ENCODE peak calls at places on chromosomes 16 and 17, in four cellular contexts. One of them, this sample, is unnamed. For H3K9me3, the result is how much of the 10 kb centered on the place peaks cover.

GRCh38 chr17:49931416-49931815 is 37.6 kb upstream of the DLX4 start:
- DNase-seq in HCT116: no peak
- DNase-seq in lower lobe of right lung: no peak
- DNase-seq in SK-N-MC: no peak
- DNase-seq in this sample: no peak

GRCh38 chr16:13606804-13607203 is 313.1 kb upstream of the ERCC4 start:
- DNase-seq in HCT116: no peak
- DNase-seq in lower lobe of right lung: no peak
- DNase-seq in SK-N-MC: no peak
- DNase-seq in this sample: no peak

GRCh38 chr17:38958326-38958725 is 8.9 kb downstream of the FBXO47 start:
- DNase-seq in lower lobe of right lung: no peak
- DNase-seq in HCT116: no peak
- DNase-seq in SK-N-MC: no peak
- DNase-seq in this sample: no peak

GRCh38 chr17:70105641-70106040 is 30.6 kb downstream of the KCNJ16 start:
- DNase-seq in lower lobe of right lung: no peak
- DNase-seq in HCT116: no peak
- DNase-seq in SK-N-MC: no peak
- DNase-seq in this sample: no peak

GRCh38 chr17:18859256-18859655 is 1.3 kb downstream of the PRPSAP2 start:
- DNase-seq in SK-N-MC: no peak
- DNase-seq in HCT116: no peak
- DNase-seq in lower lobe of right lung: no peak
- DNase-seq in this sample: no peak

GRCh38 chr17:79835470-79835899 is 3.8 kb downstream of the CBX4 start:
- DNase-seq in HCT116: no peak
- DNase-seq in lower lobe of right lung: peak
- DNase-seq in SK-N-MC: no peak
- DNase-seq in this sample: no peak

GRCh38 chr17:29291163-29291752 is 2.7 kb downstream of the NUFIP2 start:
- DNase-seq in lower lobe of right lung: no peak
- DNase-seq in HCT116: peak
- DNase-seq in SK-N-MC: peak
- DNase-seq in this sample: no peak

GRCh38 chr17:36992701-36993100 is 43.9 kb downstream of the AATF start:
- DNase-seq in lower lobe of right lung: no peak
- DNase-seq in HCT116: no peak
- DNase-seq in SK-N-MC: no peak
- DNase-seq in this sample: no peak

GRCh38 chr16:53598513-53599266 is 95.7 kb upstream of the AKTIP start:
- DNase-seq in SK-N-MC: no peak
- DNase-seq in lower lobe of right lung: no peak
- DNase-seq in HCT116: no peak
- DNase-seq in this sample: no peak

GRCh38 chr17:2125013-2125535 is 70.2 kb downstream of the HIC1 start:
- DNase-seq in HCT116: no peak
- DNase-seq in lower lobe of right lung: no peak
- DNase-seq in SK-N-MC: no peak
- DNase-seq in this sample: no peak

GRCh38 chr16:64417711-64418227 is 704.1 kb downstream of the CDH11 start:
- DNase-seq in lower lobe of right lung: no peak
- DNase-seq in HCT116: no peak
- DNase-seq in SK-N-MC: no peak
- DNase-seq in this sample: no peak

GRCh38 chr16:46689492-46690280 is at the start of gene ORC6:
- DNase-seq in SK-N-MC: no peak
- DNase-seq in HCT116: peak
- DNase-seq in lower lobe of right lung: peak
- DNase-seq in this sample: peak

GRCh38 chr16:48526958-48527331 is 83.0 kb downstream of the N4BP1 start:
- DNase-seq in lower lobe of right lung: no peak
- DNase-seq in SK-N-MC: no peak
- DNase-seq in HCT116: no peak
- DNase-seq in this sample: no peak

GRCh38 chr16:72856797-72857196 is 191.1 kb downstream of the ZFHX3 start:
- DNase-seq in HCT116: no peak
- DNase-seq in SK-N-MC: no peak
- DNase-seq in lower lobe of right lung: no peak
- DNase-seq in this sample: no peak

GRCh38 chr16:66422366-66422765 is 4.7 kb upstream of the BEAN1 start:
- DNase-seq in lower lobe of right lung: no peak
- DNase-seq in HCT116: no peak
- DNase-seq in SK-N-MC: no peak
- DNase-seq in this sample: no peak

GRCh38 chr17:35088647-35088910 is 25.1 kb upstream of the RFFL start:
- DNase-seq in SK-N-MC: no peak
- DNase-seq in lower lobe of right lung: peak
- DNase-seq in HCT116: peak
- DNase-seq in this sample: no peak

GRCh38 chr17:64635647-64636305 is 26.3 kb downstream of the SMURF2 start:
- DNase-seq in SK-N-MC: no peak
- DNase-seq in lower lobe of right lung: no peak
- DNase-seq in HCT116: no peak
- DNase-seq in this sample: no peak

GRCh38 chr16:89565256-89565505 is 4.7 kb downstream of the RPL13 start:
- DNase-seq in lower lobe of right lung: no peak
- DNase-seq in SK-N-MC: no peak
- DNase-seq in HCT116: no peak
- DNase-seq in this sample: no peak

GRCh38 chr17:67431210-67432015 is 54.3 kb downstream of the PITPNC1 start:
- DNase-seq in lower lobe of right lung: no peak
- DNase-seq in HCT116: peak
- DNase-seq in SK-N-MC: no peak
- DNase-seq in this sample: no peak

GRCh38 chr17:76740329-76741118 is 2.6 kb downstream of the MFSD11 start:
- DNase-seq in lower lobe of right lung: no peak
- DNase-seq in HCT116: no peak
- DNase-seq in SK-N-MC: no peak
- DNase-seq in this sample: no peak

GRCh38 chr17:50268632-50269287 is 5.5 kb upstream of the TMEM92 start:
- DNase-seq in HCT116: no peak
- DNase-seq in lower lobe of right lung: peak
- DNase-seq in SK-N-MC: no peak
- DNase-seq in this sample: peak

GRCh38 chr16:10037771-10038170 is 144.5 kb downstream of the GRIN2A start:
- DNase-seq in SK-N-MC: no peak
- DNase-seq in lower lobe of right lung: no peak
- DNase-seq in HCT116: no peak
- DNase-seq in this sample: no peak

GRCh38 chr16:55494994-55495421 is 13.9 kb upstream of the LPCAT2 start:
- DNase-seq in HCT116: no peak
- DNase-seq in SK-N-MC: no peak
- DNase-seq in lower lobe of right lung: no peak
- DNase-seq in this sample: no peak

GRCh38 chr16:89599451-89599858 is 14.0 kb upstream of the DPEP1 start:
- DNase-seq in lower lobe of right lung: no peak
- DNase-seq in SK-N-MC: no peak
- DNase-seq in HCT116: peak
- DNase-seq in this sample: no peak

GRCh38 chr16:81469710-81470481 is 25.3 kb downstream of the CMIP start:
- DNase-seq in HCT116: no peak
- DNase-seq in SK-N-MC: no peak
- DNase-seq in lower lobe of right lung: peak
- DNase-seq in this sample: peak

GRCh38 chr16:85360323-85361277 is 248.3 kb upstream of the CIBAR2 start:
- DNase-seq in SK-N-MC: no peak
- DNase-seq in HCT116: no peak
- DNase-seq in lower lobe of right lung: peak
- DNase-seq in this sample: no peak

GRCh38 chr16:50025544-50025931 is 513 bp downstream of the CNEP1R1 start:
- DNase-seq in HCT116: no peak
- DNase-seq in lower lobe of right lung: no peak
- DNase-seq in SK-N-MC: no peak
- DNase-seq in this sample: no peak

GRCh38 chr16:66467611-66468010 is 40.5 kb downstream of the BEAN1 start:
- DNase-seq in SK-N-MC: no peak
- DNase-seq in lower lobe of right lung: no peak
- DNase-seq in HCT116: no peak
- DNase-seq in this sample: no peak

GRCh38 chr16:58628845-58629680 is 563 bp downstream of the CNOT1 start:
- DNase-seq in lower lobe of right lung: peak
- DNase-seq in HCT116: no peak
- DNase-seq in SK-N-MC: no peak
- DNase-seq in this sample: peak

GRCh38 chr17:64326420-64327054 is 63.5 kb upstream of the TEX2 start:
- DNase-seq in lower lobe of right lung: peak
- DNase-seq in HCT116: no peak
- DNase-seq in SK-N-MC: no peak
- DNase-seq in this sample: peak

GRCh38 chr16:58459344-58460218 is 40.4 kb upstream of the NDRG4 start:
- DNase-seq in lower lobe of right lung: no peak
- DNase-seq in SK-N-MC: no peak
- DNase-seq in HCT116: peak
- DNase-seq in this sample: no peak

GRCh38 chr17:33732116-33732515 is 439.0 kb upstream of the ASIC2 start:
- DNase-seq in SK-N-MC: no peak
- DNase-seq in lower lobe of right lung: no peak
- DNase-seq in HCT116: no peak
- DNase-seq in this sample: no peak

GRCh38 chr16:68563631-68564366 is 24.7 kb downstream of the ZFP90 start:
- DNase-seq in lower lobe of right lung: no peak
- DNase-seq in SK-N-MC: no peak
- DNase-seq in HCT116: no peak
- DNase-seq in this sample: no peak

DNA sequence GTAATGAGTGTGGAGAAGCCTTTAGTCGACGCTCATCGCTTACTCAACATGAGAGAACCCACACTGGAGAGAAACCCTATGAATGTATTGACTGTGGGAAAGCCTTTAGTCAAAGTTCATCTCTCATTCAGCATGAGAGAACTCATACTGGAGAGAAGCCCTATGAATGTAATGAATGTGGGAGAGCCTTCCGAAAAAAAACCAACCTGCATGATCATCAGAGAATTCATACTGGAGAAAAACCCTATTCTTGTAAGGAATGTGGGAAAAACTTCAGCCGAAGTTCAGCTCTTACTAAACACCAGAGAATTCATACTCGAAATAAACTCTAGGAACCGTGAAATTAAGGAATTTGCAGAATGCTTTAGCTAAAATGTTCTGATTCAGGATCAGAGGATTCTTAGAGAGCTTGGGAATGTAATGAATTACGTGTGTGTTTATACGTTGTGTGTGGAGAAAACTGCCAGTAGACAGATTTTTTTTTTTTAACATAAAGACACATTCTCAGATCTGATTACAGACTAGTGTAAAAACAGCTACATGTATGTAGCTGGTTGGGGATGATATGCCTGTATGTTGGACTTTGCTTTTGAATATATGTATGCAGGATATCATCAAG is 25.4 kb downstream of the ZFP90 start:
- DNase-seq in HCT116: no peak
- DNase-seq in SK-N-MC: no peak
- DNase-seq in lower lobe of right lung: no peak
- DNase-seq in this sample: no peak
- H3K9me3 ChIP-seq in HCT116: half or more
- H3K9me3 ChIP-seq in SK-N-MC: under half
- H3K9me3 ChIP-seq in lower lobe of right lung: half or more
- H3K9me3 ChIP-seq in this sample: half or more

DNA sequence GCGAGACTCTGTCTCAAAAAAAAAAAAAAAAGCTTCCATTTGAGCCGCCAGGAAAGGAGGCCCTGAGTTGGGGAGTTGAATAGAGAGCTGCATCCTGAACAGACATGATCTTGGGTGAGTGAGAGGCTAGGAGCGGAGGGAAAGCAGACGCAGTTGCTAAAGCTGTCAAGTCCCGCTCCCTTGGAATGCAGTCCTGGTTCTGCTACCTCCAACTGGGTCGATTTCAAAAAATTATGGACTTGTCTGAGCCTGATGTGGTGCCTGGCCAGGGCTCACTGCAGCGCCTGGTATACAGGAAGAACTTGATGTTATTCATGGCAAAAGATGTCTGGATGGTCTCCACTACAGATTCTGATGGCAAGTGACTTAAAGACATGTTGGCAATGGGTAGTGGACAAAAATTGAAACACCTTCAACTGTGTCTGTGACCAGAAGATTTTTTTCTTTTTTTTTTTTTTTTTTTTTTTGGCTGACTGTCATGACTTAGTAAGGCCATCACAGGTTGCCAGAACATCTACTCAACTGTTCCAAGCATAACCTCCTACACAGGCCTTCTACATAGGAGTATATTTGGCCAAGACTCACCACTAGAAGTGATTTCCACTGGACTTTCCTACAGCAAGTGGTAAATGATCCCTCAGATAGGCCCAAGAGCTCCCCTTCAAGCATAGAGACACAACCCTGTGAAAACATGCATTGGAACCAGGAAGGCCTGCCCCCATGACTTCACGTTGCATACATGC is 726.1 kb downstream of the MAF start:
- DNase-seq in SK-N-MC: no peak
- DNase-seq in lower lobe of right lung: no peak
- DNase-seq in HCT116: no peak
- DNase-seq in this sample: no peak
- H3K9me3 ChIP-seq in SK-N-MC: under half
- H3K9me3 ChIP-seq in lower lobe of right lung: under half
- H3K9me3 ChIP-seq in HCT116: under half
- H3K9me3 ChIP-seq in this sample: under half

DNA sequence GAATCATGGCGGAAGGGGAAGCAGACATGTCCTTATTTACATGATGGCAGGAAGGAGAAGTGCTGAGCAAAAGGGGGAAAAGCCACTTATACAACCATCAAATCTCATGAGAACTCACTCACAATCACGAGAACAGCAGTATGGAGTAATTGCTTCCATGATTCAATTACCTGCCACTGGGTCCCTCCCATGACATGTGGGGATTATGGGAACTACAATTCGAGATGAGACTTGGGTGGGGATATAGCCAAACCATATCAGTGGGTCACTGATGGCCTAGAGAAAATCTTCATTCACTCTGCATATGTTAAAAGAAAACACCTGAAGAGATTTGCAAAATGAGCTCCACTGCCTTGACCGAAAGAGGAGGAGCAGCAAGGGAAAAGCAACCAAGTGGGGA is 130.3 kb upstream of the FAM20A start:
- DNase-seq in HCT116: no peak
- DNase-seq in lower lobe of right lung: no peak
- DNase-seq in SK-N-MC: no peak
- DNase-seq in this sample: no peak
- H3K9me3 ChIP-seq in HCT116: under half
- H3K9me3 ChIP-seq in lower lobe of right lung: under half
- H3K9me3 ChIP-seq in SK-N-MC: under half
- H3K9me3 ChIP-seq in this sample: under half

GRCh38 chr16:3311496-3311895 is 6.2 kb downstream of the ZNF75A start:
- DNase-seq in SK-N-MC: no peak
- DNase-seq in HCT116: no peak
- DNase-seq in lower lobe of right lung: no peak
- DNase-seq in this sample: no peak
- H3K9me3 ChIP-seq in SK-N-MC: under half
- H3K9me3 ChIP-seq in HCT116: under half
- H3K9me3 ChIP-seq in lower lobe of right lung: half or more
- H3K9me3 ChIP-seq in this sample: half or more